ENCODE peak calls at places on chromosomes 4 and X, in four cellular contexts. One of them, this sample, is unnamed.

GRCh38 chr4:168480991-168481588 is 798 bp upstream of the DDX60L start:
- DNase-seq in CD8-positive, alpha-beta T cell: no peak
- DNase-seq in body of pancreas: peak
- DNase-seq in foreskin fibroblast: peak
- DNase-seq in this sample: peak

GRCh38 chrX:78708171-78708570 is 39.3 kb upstream of the LPAR4 start:
- DNase-seq in foreskin fibroblast: peak
- DNase-seq in body of pancreas: no peak
- DNase-seq in CD8-positive, alpha-beta T cell: no peak
- DNase-seq in this sample: no peak

GRCh38 chr4:153159728-153160221 is 44.5 kb upstream of the TRIM2 start:
- DNase-seq in body of pancreas: no peak
- DNase-seq in CD8-positive, alpha-beta T cell: no peak
- DNase-seq in foreskin fibroblast: peak
- DNase-seq in this sample: no peak

GRCh38 chrX:151970661-151971060 is 3.8 kb downstream of the GABRE start:
- DNase-seq in foreskin fibroblast: peak
- DNase-seq in body of pancreas: peak
- DNase-seq in CD8-positive, alpha-beta T cell: no peak
- DNase-seq in this sample: no peak

GRCh38 chr4:113641025-113641431 is 120.5 kb downstream of the CAMK2D start:
- DNase-seq in CD8-positive, alpha-beta T cell: no peak
- DNase-seq in body of pancreas: no peak
- DNase-seq in foreskin fibroblast: no peak
- DNase-seq in this sample: no peak

GRCh38 chr4:71113294-71113693 is 119.8 kb downstream of the DCK start:
- DNase-seq in body of pancreas: peak
- DNase-seq in foreskin fibroblast: no peak
- DNase-seq in CD8-positive, alpha-beta T cell: no peak
- DNase-seq in this sample: no peak

GRCh38 chrX:13742397-13743176 is 8.0 kb downstream of the OFD1 start:
- DNase-seq in CD8-positive, alpha-beta T cell: no peak
- DNase-seq in foreskin fibroblast: no peak
- DNase-seq in body of pancreas: no peak
- DNase-seq in this sample: peak

GRCh38 chr4:56007154-56007553 is 58.4 kb downstream of the CEP135 start:
- DNase-seq in body of pancreas: no peak
- DNase-seq in foreskin fibroblast: no peak
- DNase-seq in CD8-positive, alpha-beta T cell: no peak
- DNase-seq in this sample: no peak

GRCh38 chr4:88792268-88792781 is 94.7 kb upstream of the NAP1L5 start:
- DNase-seq in body of pancreas: no peak
- DNase-seq in foreskin fibroblast: peak
- DNase-seq in CD8-positive, alpha-beta T cell: no peak
- DNase-seq in this sample: no peak

GRCh38 chr4:71540749-71541269 is 202.0 kb downstream of the SLC4A4 start:
- DNase-seq in body of pancreas: no peak
- DNase-seq in foreskin fibroblast: no peak
- DNase-seq in CD8-positive, alpha-beta T cell: no peak
- DNase-seq in this sample: no peak

GRCh38 chr4:80307774-80308465 is 27.6 kb upstream of the CFAP299 start:
- DNase-seq in body of pancreas: peak
- DNase-seq in foreskin fibroblast: peak
- DNase-seq in CD8-positive, alpha-beta T cell: no peak
- DNase-seq in this sample: no peak

GRCh38 chr4:95445251-95445650 is 103.5 kb downstream of the UNC5C start:
- DNase-seq in foreskin fibroblast: no peak
- DNase-seq in body of pancreas: no peak
- DNase-seq in CD8-positive, alpha-beta T cell: no peak
- DNase-seq in this sample: no peak

GRCh38 chr4:185730849-185731608 is 81.0 kb downstream of the SORBS2 start:
- DNase-seq in CD8-positive, alpha-beta T cell: no peak
- DNase-seq in foreskin fibroblast: no peak
- DNase-seq in body of pancreas: no peak
- DNase-seq in this sample: no peak

GRCh38 chrX:97189668-97190067 is 306.0 kb downstream of the RPA4 start:
- DNase-seq in body of pancreas: no peak
- DNase-seq in CD8-positive, alpha-beta T cell: no peak
- DNase-seq in foreskin fibroblast: no peak
- DNase-seq in this sample: no peak

GRCh38 chr4:112589207-112589606 is 47.5 kb downstream of the ZGRF1 start:
- DNase-seq in body of pancreas: no peak
- DNase-seq in foreskin fibroblast: peak
- DNase-seq in CD8-positive, alpha-beta T cell: no peak
- DNase-seq in this sample: no peak

GRCh38 chrX:74291964-74292891 is 11.8 kb upstream of the ZCCHC13 start:
- DNase-seq in body of pancreas: peak
- DNase-seq in CD8-positive, alpha-beta T cell: peak
- DNase-seq in foreskin fibroblast: peak
- DNase-seq in this sample: peak

GRCh38 chrX:40326186-40326965 is 228.6 kb upstream of the BCOR start:
- DNase-seq in body of pancreas: no peak
- DNase-seq in foreskin fibroblast: no peak
- DNase-seq in CD8-positive, alpha-beta T cell: no peak
- DNase-seq in this sample: no peak

GRCh38 chrX:74902806-74903205 is 22.4 kb downstream of the NEXMIF start:
- DNase-seq in foreskin fibroblast: no peak
- DNase-seq in CD8-positive, alpha-beta T cell: no peak
- DNase-seq in body of pancreas: no peak
- DNase-seq in this sample: no peak

GRCh38 chrX:53071604-53072417 is 10.4 kb upstream of the TSPYL2 start:
- DNase-seq in body of pancreas: peak
- DNase-seq in CD8-positive, alpha-beta T cell: no peak
- DNase-seq in foreskin fibroblast: peak
- DNase-seq in this sample: peak

GRCh38 chr4:180152831-180153230 is 2090.4 kb upstream of the TENM3 start:
- DNase-seq in body of pancreas: no peak
- DNase-seq in foreskin fibroblast: no peak
- DNase-seq in CD8-positive, alpha-beta T cell: no peak
- DNase-seq in this sample: no peak

GRCh38 chrX:6226646-6227444 is 1.8 kb downstream of the NLGN4X start:
- DNase-seq in body of pancreas: no peak
- DNase-seq in foreskin fibroblast: no peak
- DNase-seq in CD8-positive, alpha-beta T cell: no peak
- DNase-seq in this sample: no peak

GRCh38 chr4:3267576-3268394 is 18.8 kb downstream of the MSANTD1 start:
- DNase-seq in foreskin fibroblast: no peak
- DNase-seq in CD8-positive, alpha-beta T cell: no peak
- DNase-seq in body of pancreas: no peak
- DNase-seq in this sample: no peak

GRCh38 chr4:185801471-185801870 is 10.5 kb downstream of the SORBS2 start:
- DNase-seq in body of pancreas: no peak
- DNase-seq in foreskin fibroblast: no peak
- DNase-seq in CD8-positive, alpha-beta T cell: no peak
- DNase-seq in this sample: no peak

GRCh38 chr4:48958582-48958981 is 27.5 kb upstream of the CWH43 start:
- DNase-seq in body of pancreas: no peak
- DNase-seq in CD8-positive, alpha-beta T cell: no peak
- DNase-seq in foreskin fibroblast: no peak
- DNase-seq in this sample: no peak

GRCh38 chrX:17078031-17078730 is 131.7 kb downstream of the REPS2 start:
- DNase-seq in CD8-positive, alpha-beta T cell: no peak
- DNase-seq in foreskin fibroblast: peak
- DNase-seq in body of pancreas: no peak
- DNase-seq in this sample: no peak

GRCh38 chr4:77015390-77015789 is 60.4 kb downstream of the CCNI start:
- DNase-seq in CD8-positive, alpha-beta T cell: no peak
- DNase-seq in foreskin fibroblast: peak
- DNase-seq in body of pancreas: no peak
- DNase-seq in this sample: no peak

GRCh38 chr4:77618383-77619241 is 13.0 kb downstream of the CXCL13 start:
- DNase-seq in foreskin fibroblast: peak
- DNase-seq in CD8-positive, alpha-beta T cell: peak
- DNase-seq in body of pancreas: peak
- DNase-seq in this sample: peak

GRCh38 chr4:176735300-176735699 is 57.4 kb downstream of the VEGFC start:
- DNase-seq in body of pancreas: no peak
- DNase-seq in foreskin fibroblast: peak
- DNase-seq in CD8-positive, alpha-beta T cell: no peak
- DNase-seq in this sample: no peak

DNA sequence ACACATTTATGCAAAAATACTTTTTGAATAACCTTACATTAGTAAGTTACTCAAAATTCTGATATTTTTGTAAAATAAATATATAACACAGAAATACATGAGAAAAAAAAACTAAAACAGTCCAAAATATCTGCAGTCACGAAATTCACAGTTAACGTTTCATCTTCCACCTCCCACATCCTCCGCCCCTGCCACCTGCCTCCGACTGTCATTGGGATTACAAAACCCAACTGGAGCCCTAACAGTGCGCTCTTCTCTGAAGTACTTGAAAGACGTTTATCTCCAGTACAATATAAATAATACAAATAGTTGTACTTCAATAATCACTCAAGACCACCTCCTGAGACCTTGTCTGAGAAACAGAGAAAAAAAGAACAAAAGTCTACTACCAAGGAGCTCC is 280.7 kb downstream of the PPP3CA start:
- DNase-seq in body of pancreas: no peak
- DNase-seq in CD8-positive, alpha-beta T cell: no peak
- DNase-seq in foreskin fibroblast: no peak
- DNase-seq in this sample: no peak
- H3K4me3 ChIP-seq in body of pancreas: no peak
- H3K4me3 ChIP-seq in CD8-positive, alpha-beta T cell: no peak
- H3K4me3 ChIP-seq in foreskin fibroblast: no peak
- H3K4me3 ChIP-seq in this sample: no peak

DNA sequence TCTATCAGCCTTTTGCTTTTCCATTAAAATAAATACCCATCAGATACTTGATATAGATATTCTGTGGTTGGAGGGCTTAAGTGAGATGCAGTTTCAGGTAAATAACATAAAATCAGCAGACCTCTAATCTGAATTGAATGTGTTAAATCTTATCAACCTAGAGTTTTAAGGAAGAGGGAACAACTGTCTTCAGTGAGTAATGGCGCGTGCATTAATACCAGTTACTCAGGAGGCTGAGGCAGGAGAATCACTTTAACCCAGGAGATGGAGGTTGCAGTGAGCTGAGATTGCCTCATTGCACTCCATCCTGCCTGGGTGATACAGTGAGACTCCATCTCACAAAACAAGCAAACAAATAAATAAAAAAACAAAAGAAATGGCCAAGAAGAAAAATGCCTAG is 54.3 kb downstream of the FAT4 start:
- DNase-seq in CD8-positive, alpha-beta T cell: no peak
- DNase-seq in body of pancreas: no peak
- DNase-seq in foreskin fibroblast: no peak
- DNase-seq in this sample: no peak
- H3K4me3 ChIP-seq in CD8-positive, alpha-beta T cell: no peak
- H3K4me3 ChIP-seq in body of pancreas: no peak
- H3K4me3 ChIP-seq in foreskin fibroblast: peak
- H3K4me3 ChIP-seq in this sample: no peak

DNA sequence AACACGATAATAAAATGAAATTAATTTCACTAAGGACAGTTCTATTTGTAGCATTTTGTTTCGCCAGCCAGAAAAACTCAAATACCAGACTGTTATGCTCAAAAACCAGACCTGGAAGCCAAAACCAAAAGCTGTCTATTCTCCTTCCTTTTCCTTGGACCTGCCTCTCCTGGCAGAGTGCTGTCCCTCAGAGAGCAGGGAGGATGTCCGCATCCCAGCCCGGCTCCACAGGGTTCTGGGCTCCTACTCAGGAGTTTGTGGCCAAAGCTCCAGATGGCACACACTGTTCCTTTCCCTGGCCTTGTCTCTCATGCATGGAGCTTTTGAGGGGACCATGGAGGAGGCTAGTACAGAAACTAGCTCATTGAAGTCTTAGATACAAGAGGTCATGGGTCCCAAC is 41.9 kb upstream of the C1QTNF7 start:
- DNase-seq in CD8-positive, alpha-beta T cell: no peak
- DNase-seq in foreskin fibroblast: no peak
- DNase-seq in body of pancreas: peak
- DNase-seq in this sample: no peak
- H3K4me3 ChIP-seq in CD8-positive, alpha-beta T cell: no peak
- H3K4me3 ChIP-seq in foreskin fibroblast: no peak
- H3K4me3 ChIP-seq in body of pancreas: no peak
- H3K4me3 ChIP-seq in this sample: no peak

DNA sequence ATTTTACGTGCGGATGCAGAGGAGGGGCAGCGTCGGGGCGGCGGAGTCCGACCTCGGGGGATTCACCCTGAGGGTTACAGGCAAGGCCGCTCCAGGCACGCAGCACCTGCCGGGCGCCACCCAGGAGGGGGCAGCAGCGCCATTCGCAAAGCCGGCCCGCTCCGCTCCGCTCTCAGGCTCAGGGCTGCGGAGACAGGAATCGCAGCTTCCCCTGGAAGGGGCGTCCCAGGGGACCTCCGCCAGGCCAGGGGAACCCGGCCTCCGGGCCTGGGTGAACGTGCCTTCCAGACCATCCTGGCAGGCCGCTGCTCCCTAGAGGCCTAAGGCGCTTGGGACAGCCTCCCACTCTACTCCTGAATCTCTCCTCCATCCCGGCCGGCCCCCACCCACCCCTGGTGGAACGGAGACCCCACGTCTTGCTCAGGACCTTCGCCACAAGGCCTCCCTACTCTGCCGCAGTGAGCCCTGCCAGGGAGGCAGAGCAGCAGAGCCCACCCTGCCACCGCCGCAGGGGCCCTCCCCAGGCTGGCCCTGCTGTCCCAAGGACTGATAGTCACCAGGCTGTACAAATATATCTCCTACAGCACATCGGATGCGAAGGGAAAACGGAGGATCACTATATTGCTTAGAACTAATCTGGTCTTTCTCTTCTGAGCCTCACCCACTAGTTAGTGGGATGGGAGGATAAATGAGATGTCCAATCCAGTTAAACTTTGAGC is 114.9 kb downstream of the SMIM20 start:
- DNase-seq in CD8-positive, alpha-beta T cell: peak
- DNase-seq in foreskin fibroblast: peak
- DNase-seq in body of pancreas: peak
- DNase-seq in this sample: peak
- H3K4me3 ChIP-seq in CD8-positive, alpha-beta T cell: no peak
- H3K4me3 ChIP-seq in foreskin fibroblast: no peak
- H3K4me3 ChIP-seq in body of pancreas: no peak
- H3K4me3 ChIP-seq in this sample: no peak

GRCh38 chrX:10617964-10618342 is 2.4 kb downstream of the MID1 start:
- DNase-seq in CD8-positive, alpha-beta T cell: no peak
- DNase-seq in foreskin fibroblast: peak
- DNase-seq in body of pancreas: no peak
- DNase-seq in this sample: no peak
- H3K4me3 ChIP-seq in CD8-positive, alpha-beta T cell: no peak
- H3K4me3 ChIP-seq in foreskin fibroblast: peak
- H3K4me3 ChIP-seq in body of pancreas: no peak
- H3K4me3 ChIP-seq in this sample: no peak

GRCh38 chrX:107721966-107722707 is 53.5 kb downstream of the TSC22D3 start:
- DNase-seq in foreskin fibroblast: no peak
- DNase-seq in CD8-positive, alpha-beta T cell: no peak
- DNase-seq in body of pancreas: no peak
- DNase-seq in this sample: no peak
- H3K4me3 ChIP-seq in foreskin fibroblast: no peak
- H3K4me3 ChIP-seq in CD8-positive, alpha-beta T cell: no peak
- H3K4me3 ChIP-seq in body of pancreas: no peak
- H3K4me3 ChIP-seq in this sample: no peak

DNA sequence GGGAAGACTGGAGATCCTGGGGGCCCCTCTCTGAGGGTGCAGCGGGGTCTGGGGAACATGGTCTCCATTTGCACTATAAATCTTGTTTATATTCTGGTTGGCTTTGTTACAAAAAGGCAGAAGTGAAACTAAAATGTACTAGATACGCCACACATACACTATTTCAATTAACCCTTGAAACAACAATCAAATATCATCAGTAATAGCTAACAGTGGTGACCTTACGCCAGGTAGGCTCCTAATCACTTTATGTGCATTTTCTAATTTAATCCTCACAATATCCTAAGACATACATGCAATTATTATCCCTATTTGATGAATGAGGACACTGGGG is 35.1 kb downstream of the TBC1D9 start:
- DNase-seq in foreskin fibroblast: no peak
- DNase-seq in body of pancreas: no peak
- DNase-seq in CD8-positive, alpha-beta T cell: no peak
- DNase-seq in this sample: no peak
- H3K4me3 ChIP-seq in foreskin fibroblast: no peak
- H3K4me3 ChIP-seq in body of pancreas: no peak
- H3K4me3 ChIP-seq in CD8-positive, alpha-beta T cell: no peak
- H3K4me3 ChIP-seq in this sample: no peak